ENCODE peak calls at places on chromosomes 4 and X, in five cellular contexts. One of them, this sample, is unnamed.

GRCh38 chrX:30275498-30275897 is 28.6 kb downstream of the MAGEB1 start:
- DNase-seq in HepG2: no peak
- DNase-seq in K562: peak
- DNase-seq in GM12878: no peak
- DNase-seq in H1: no peak
- DNase-seq in this sample: peak

GRCh38 chr4:139988863-139989765 is 164.9 kb downstream of the MAML3 start:
- DNase-seq in HepG2: peak
- DNase-seq in K562: no peak
- DNase-seq in GM12878: no peak
- DNase-seq in H1: no peak
- DNase-seq in this sample: peak

GRCh38 chr4:179472164-179472563 is 2029.9 kb upstream of the AGA start:
- DNase-seq in HepG2: no peak
- DNase-seq in K562: no peak
- DNase-seq in GM12878: no peak
- DNase-seq in H1: no peak
- DNase-seq in this sample: no peak

GRCh38 chr4:163681208-163681821 is 186.8 kb downstream of the TMA16 start:
- DNase-seq in HepG2: peak
- DNase-seq in K562: peak
- DNase-seq in GM12878: no peak
- DNase-seq in H1: no peak
- DNase-seq in this sample: peak

GRCh38 chr4:13599159-13599558 is 28.4 kb downstream of the BOD1L1 start:
- DNase-seq in HepG2: no peak
- DNase-seq in K562: no peak
- DNase-seq in GM12878: no peak
- DNase-seq in H1: peak
- DNase-seq in this sample: peak

GRCh38 chr4:38531126-38531737 is 132.8 kb upstream of the KLF3 start:
- DNase-seq in HepG2: no peak
- DNase-seq in K562: peak
- DNase-seq in GM12878: no peak
- DNase-seq in H1: no peak
- DNase-seq in this sample: peak

GRCh38 chr4:83780334-83780733 is 244.4 kb downstream of the GPAT3 start:
- DNase-seq in HepG2: no peak
- DNase-seq in K562: no peak
- DNase-seq in GM12878: no peak
- DNase-seq in H1: no peak
- DNase-seq in this sample: no peak

GRCh38 chrX:105488731-105489130 is 268.2 kb upstream of the TEX13A start:
- DNase-seq in HepG2: no peak
- DNase-seq in K562: no peak
- DNase-seq in GM12878: no peak
- DNase-seq in H1: no peak
- DNase-seq in this sample: no peak

GRCh38 chr4:173230077-173230476 is 61.5 kb downstream of the GALNT7 start:
- DNase-seq in HepG2: no peak
- DNase-seq in K562: no peak
- DNase-seq in GM12878: no peak
- DNase-seq in H1: no peak
- DNase-seq in this sample: no peak

GRCh38 chr4:116480486-116480990 is 604.8 kb downstream of the TRAM1L1 start:
- DNase-seq in HepG2: no peak
- DNase-seq in K562: no peak
- DNase-seq in GM12878: no peak
- DNase-seq in H1: no peak
- DNase-seq in this sample: no peak

GRCh38 chr4:15368906-15369305 is 58.9 kb upstream of the C1QTNF7 start:
- DNase-seq in HepG2: no peak
- DNase-seq in K562: no peak
- DNase-seq in GM12878: no peak
- DNase-seq in H1: no peak
- DNase-seq in this sample: no peak

GRCh38 chr4:115145393-115146160 is 32.2 kb upstream of the NDST4 start:
- DNase-seq in HepG2: no peak
- DNase-seq in K562: no peak
- DNase-seq in GM12878: no peak
- DNase-seq in H1: no peak
- DNase-seq in this sample: no peak

GRCh38 chr4:16674133-16674532 is 224.3 kb downstream of the LDB2 start:
- DNase-seq in HepG2: no peak
- DNase-seq in K562: no peak
- DNase-seq in GM12878: no peak
- DNase-seq in H1: no peak
- DNase-seq in this sample: peak

GRCh38 chr4:123545569-123546122 is 149.1 kb downstream of the SPRY1 start:
- DNase-seq in HepG2: peak
- DNase-seq in K562: no peak
- DNase-seq in GM12878: no peak
- DNase-seq in H1: no peak
- DNase-seq in this sample: peak

GRCh38 chrX:151680805-151681204 is 14.5 kb upstream of the PRRG3 start:
- DNase-seq in HepG2: peak
- DNase-seq in K562: peak
- DNase-seq in GM12878: peak
- DNase-seq in H1: peak
- DNase-seq in this sample: peak

GRCh38 chrX:73182502-73183114 is 32.0 kb downstream of the NAP1L2 start:
- DNase-seq in HepG2: no peak
- DNase-seq in K562: no peak
- DNase-seq in GM12878: no peak
- DNase-seq in H1: no peak
- DNase-seq in this sample: no peak

GRCh38 chr4:136939781-136940180 is 592.5 kb downstream of the PCDH18 start:
- DNase-seq in HepG2: no peak
- DNase-seq in K562: no peak
- DNase-seq in GM12878: no peak
- DNase-seq in H1: no peak
- DNase-seq in this sample: no peak

GRCh38 chr4:183940807-183941310 is 35.8 kb downstream of the STOX2 start:
- DNase-seq in HepG2: no peak
- DNase-seq in K562: no peak
- DNase-seq in GM12878: no peak
- DNase-seq in H1: no peak
- DNase-seq in this sample: no peak

GRCh38 chr4:53273726-53274125 is 92.1 kb downstream of the SCFD2 start:
- DNase-seq in HepG2: no peak
- DNase-seq in K562: no peak
- DNase-seq in GM12878: no peak
- DNase-seq in H1: no peak
- DNase-seq in this sample: no peak

GRCh38 chrX:9558615-9559014 is 93.8 kb downstream of the TBL1X start:
- DNase-seq in HepG2: no peak
- DNase-seq in K562: no peak
- DNase-seq in GM12878: no peak
- DNase-seq in H1: no peak
- DNase-seq in this sample: no peak

GRCh38 chrX:153380691-153381090 is 20.5 kb downstream of the PNMA6E start:
- DNase-seq in HepG2: no peak
- DNase-seq in K562: no peak
- DNase-seq in GM12878: no peak
- DNase-seq in H1: no peak
- DNase-seq in this sample: no peak

GRCh38 chr4:17448689-17449088 is 63.2 kb downstream of the QDPR start:
- DNase-seq in HepG2: no peak
- DNase-seq in K562: no peak
- DNase-seq in GM12878: no peak
- DNase-seq in H1: no peak
- DNase-seq in this sample: no peak

GRCh38 chr4:25103423-25103822 is 56.8 kb downstream of the SEPSECS start:
- DNase-seq in HepG2: no peak
- DNase-seq in K562: no peak
- DNase-seq in GM12878: no peak
- DNase-seq in H1: no peak
- DNase-seq in this sample: no peak

GRCh38 chr4:67106846-67107467 is 438.3 kb downstream of the CENPC start:
- DNase-seq in HepG2: no peak
- DNase-seq in K562: no peak
- DNase-seq in GM12878: no peak
- DNase-seq in H1: no peak
- DNase-seq in this sample: no peak

GRCh38 chr4:125739760-125740159 is 425.0 kb downstream of the FAT4 start:
- DNase-seq in HepG2: no peak
- DNase-seq in K562: no peak
- DNase-seq in GM12878: no peak
- DNase-seq in H1: no peak
- DNase-seq in this sample: no peak

DNA sequence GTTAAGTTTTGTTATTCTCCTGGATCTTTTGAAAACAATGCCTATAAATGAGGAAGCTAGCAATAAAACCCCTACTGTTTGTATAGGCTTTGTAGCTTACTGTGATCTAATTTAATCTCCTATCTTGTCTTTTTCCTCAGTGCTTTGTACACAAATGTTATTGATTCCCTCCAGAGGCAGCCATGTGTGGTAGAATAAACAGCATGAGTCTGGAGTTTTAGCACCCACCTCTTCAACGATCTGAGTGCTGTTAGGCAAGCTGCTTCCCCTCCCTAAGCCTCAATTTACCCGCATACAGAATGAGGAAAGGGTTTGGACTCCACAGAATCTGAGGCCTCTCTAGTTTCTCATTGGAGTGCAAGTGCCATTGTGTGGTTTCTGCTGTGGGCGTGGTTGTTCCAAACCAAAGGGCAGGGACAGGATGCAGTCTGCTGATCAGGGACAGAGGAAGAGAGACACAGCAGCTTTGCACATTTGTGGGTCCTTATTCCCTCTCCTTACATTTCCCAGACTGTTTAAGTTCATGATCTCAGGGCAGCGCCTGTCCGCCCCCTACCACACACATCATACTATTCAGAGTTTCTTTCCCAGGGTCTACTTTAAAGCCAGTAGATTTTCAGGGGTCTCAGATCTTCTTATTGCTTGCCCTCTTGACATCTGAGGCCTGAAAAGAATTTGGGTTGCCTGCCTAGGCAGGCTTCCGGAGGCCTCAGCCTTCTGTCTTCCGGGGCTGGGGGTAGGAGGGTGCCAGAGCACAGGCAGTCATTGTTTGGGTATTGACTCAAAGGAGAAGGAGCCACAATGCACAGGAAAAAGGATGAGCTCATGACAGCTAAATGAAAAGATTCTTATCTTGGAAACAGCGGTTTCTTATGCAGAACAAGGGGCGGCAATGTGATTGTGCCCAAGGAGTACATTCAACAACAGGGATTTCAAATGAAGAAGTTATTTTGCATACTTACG is 114.9 kb upstream of the TEX13D start:
- DNase-seq in HepG2: peak
- DNase-seq in K562: no peak
- DNase-seq in GM12878: no peak
- DNase-seq in H1: no peak
- DNase-seq in this sample: peak
- H2AFZ ChIP-seq in HepG2: no peak
- H2AFZ ChIP-seq in K562: peak
- H2AFZ ChIP-seq in GM12878: peak
- H2AFZ ChIP-seq in H1: peak
- H2AFZ ChIP-seq in this sample: peak

GRCh38 chr4:107896651-107897050 is 34.7 kb upstream of the CYP2U1 start:
- DNase-seq in HepG2: no peak
- DNase-seq in K562: no peak
- DNase-seq in GM12878: no peak
- DNase-seq in H1: no peak
- DNase-seq in this sample: no peak

GRCh38 chr4:107894138-107894603 is 37.2 kb upstream of the CYP2U1 start:
- DNase-seq in HepG2: no peak
- DNase-seq in K562: no peak
- DNase-seq in GM12878: no peak
- DNase-seq in H1: no peak
- DNase-seq in this sample: no peak

GRCh38 chr4:107897823-107898222 is 33.5 kb upstream of the CYP2U1 start:
- DNase-seq in HepG2: no peak
- DNase-seq in K562: no peak
- DNase-seq in GM12878: no peak
- DNase-seq in H1: no peak
- DNase-seq in this sample: no peak

GRCh38 chr4:107893171-107894137 is 37.9 kb upstream of the CYP2U1 start:
- DNase-seq in HepG2: no peak
- DNase-seq in K562: no peak
- DNase-seq in GM12878: no peak
- DNase-seq in H1: no peak
- DNase-seq in this sample: no peak

DNA sequence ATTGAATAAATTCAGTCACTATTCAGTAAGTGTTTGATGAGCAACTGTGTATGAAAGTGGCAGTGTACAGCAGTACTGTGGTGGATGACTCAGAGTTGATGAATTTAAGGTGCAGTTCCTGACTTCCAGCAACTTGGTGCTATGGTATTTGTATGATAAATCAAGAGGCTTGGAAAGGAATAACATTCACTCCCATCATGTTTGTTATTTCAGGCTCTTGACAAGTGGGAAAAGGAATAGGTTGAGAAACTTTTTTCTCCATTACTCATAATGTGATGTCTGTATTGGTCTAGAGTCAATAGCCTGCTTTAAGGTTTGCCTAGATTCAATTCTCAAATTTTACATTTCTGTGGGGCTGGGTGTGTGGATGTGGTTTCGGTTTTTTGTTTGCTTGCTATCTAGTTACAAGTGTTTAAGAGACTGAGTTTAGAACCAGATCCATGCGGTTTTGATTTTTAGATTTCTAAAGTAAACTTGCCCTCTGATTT is 35.1 kb upstream of the CYP2U1 start:
- DNase-seq in HepG2: peak
- DNase-seq in K562: no peak
- DNase-seq in GM12878: no peak
- DNase-seq in H1: no peak
- DNase-seq in this sample: no peak
- TF ChIP-seq CREB1 in HepG2: no peak
- TF ChIP-seq CREB1 in K562: no peak
- TF ChIP-seq CREB1 in GM12878: no peak
- TF ChIP-seq CREB1 in H1: no peak
- TF ChIP-seq CREB1 in this sample: no peak

GRCh38 chrX:33277046-33277445 is 65.7 kb upstream of the DMD start:
- DNase-seq in HepG2: no peak
- DNase-seq in K562: no peak
- DNase-seq in GM12878: no peak
- DNase-seq in H1: no peak
- DNase-seq in this sample: no peak
- H2AFZ ChIP-seq in HepG2: no peak
- H2AFZ ChIP-seq in K562: no peak
- H2AFZ ChIP-seq in GM12878: no peak
- H2AFZ ChIP-seq in H1: no peak
- H2AFZ ChIP-seq in this sample: no peak

GRCh38 chrX:20665441-20665840 is 398.7 kb upstream of the RPS6KA3 start:
- DNase-seq in HepG2: no peak
- DNase-seq in K562: no peak
- DNase-seq in GM12878: no peak
- DNase-seq in H1: no peak
- DNase-seq in this sample: no peak

GRCh38 chrX:20668550-20668949 is 401.8 kb upstream of the RPS6KA3 start:
- DNase-seq in HepG2: no peak
- DNase-seq in K562: no peak
- DNase-seq in GM12878: no peak
- DNase-seq in H1: no peak
- DNase-seq in this sample: no peak

GRCh38 chrX:20666316-20666715 is 399.6 kb upstream of the RPS6KA3 start:
- DNase-seq in HepG2: no peak
- DNase-seq in K562: no peak
- DNase-seq in GM12878: no peak
- DNase-seq in H1: no peak
- DNase-seq in this sample: no peak

GRCh38 chrX:20663287-20663686 is 396.6 kb upstream of the RPS6KA3 start:
- DNase-seq in HepG2: no peak
- DNase-seq in K562: no peak
- DNase-seq in GM12878: no peak
- DNase-seq in H1: no peak
- DNase-seq in this sample: no peak

GRCh38 chrX:20664774-20665173 is 398.1 kb upstream of the RPS6KA3 start:
- DNase-seq in HepG2: no peak
- DNase-seq in K562: no peak
- DNase-seq in GM12878: no peak
- DNase-seq in H1: no peak
- DNase-seq in this sample: peak
- TF ChIP-seq CREB1 in HepG2: no peak
- TF ChIP-seq CREB1 in K562: no peak
- TF ChIP-seq CREB1 in GM12878: no peak
- TF ChIP-seq CREB1 in H1: no peak
- TF ChIP-seq CREB1 in this sample: no peak